ENCODE peak calls at places on chromosome 12, in six cellular contexts. U, P, N, F, L and A are unnamed samples.

GRCh38 chr12:45914090-45914489 is 76.3 kb downstream of the SCAF11 start:
- DNase-seq in F (no peak), N (no peak), P (peak; percentile 20), L (no peak), U (no peak), A (no peak)

GRCh38 chr12:122646568-122647220 is 56.5 kb downstream of the HCAR2 start:
- DNase-seq in L (no peak), U (no peak), F (no peak), N (no peak), P (no peak), A (no peak)

GRCh38 chr12:6700646-6701051 is at the start of gene PIANP:
- DNase-seq in U (peak; percentile 48), N (peak; percentile 92), P (peak; percentile 58), L (peak; percentile 59), F (no peak), A (no peak)

GRCh38 chr12:25252946-25253345 is 2.2 kb upstream of the KRAS start:
- DNase-seq in U (no peak), F (no peak), P (no peak), L (no peak), N (no peak), A (no peak)

GRCh38 chr12:38390968-38391367 is 74.4 kb downstream of the ALG10B start:
- DNase-seq in L (no peak), U (no peak), N (no peak), F (no peak), P (no peak), A (no peak)

GRCh38 chr12:67274186-67274585 is 5.0 kb downstream of the CAND1 start:
- DNase-seq in U (no peak), L (no peak), F (no peak), P (no peak), N (no peak), A (no peak)

GRCh38 chr12:30599631-30600030 is 96.0 kb downstream of the IPO8 start:
- DNase-seq in P (no peak), U (no peak), N (no peak), F (no peak), L (no peak), A (no peak)

GRCh38 chr12:82835217-82835616 is 148.5 kb downstream of the TMTC2 start:
- DNase-seq in U (no peak), N (no peak), P (no peak), F (no peak), L (no peak), A (no peak)

GRCh38 chr12:76726626-76727025 is 37.3 kb upstream of the ZDHHC17 start:
- DNase-seq in U (no peak), P (no peak), N (no peak), F (no peak), L (no peak), A (no peak)

GRCh38 chr12:121925361-121925725 is 7.0 kb downstream of the CFAP251 start:
- DNase-seq in N (no peak), P (no peak), F (no peak), U (no peak), L (no peak), A (no peak)

GRCh38 chr12:67483871-67484554 is 164.5 kb upstream of the DYRK2 start:
- DNase-seq in L (no peak), F (no peak), P (no peak), U (no peak), N (no peak), A (no peak)

GRCh38 chr12:62320054-62320453 is 59.9 kb downstream of the USP15 start:
- DNase-seq in N (no peak), P (no peak), F (no peak), U (no peak), L (no peak), A (no peak)

GRCh38 chr12:1886396-1887008 is 31.9 kb downstream of the CACNA2D4 start:
- DNase-seq in U (no peak), F (no peak), N (no peak), L (no peak), P (no peak), A (no peak)

GRCh38 chr12:47264951-47265350 is 185.2 kb upstream of the AMIGO2 start:
- DNase-seq in U (no peak), F (no peak), P (no peak), N (no peak), L (no peak), A (no peak)

GRCh38 chr12:79561401-79562132 is 129.2 kb downstream of the PAWR start:
- DNase-seq in L (no peak), F (no peak), U (no peak), P (peak; percentile 26), N (no peak), A (no peak)

GRCh38 chr12:19220861-19221466 is 91.4 kb downstream of the PLEKHA5 start:
- DNase-seq in P (no peak), U (no peak), F (no peak), L (no peak), N (no peak), A (no peak)

GRCh38 chr12:119949145-119949544 is 39.9 kb upstream of the BICDL1 start:
- DNase-seq in N (no peak), P (no peak), L (no peak), U (no peak), F (no peak), A (no peak)

GRCh38 chr12:89154743-89155530 is 197.4 kb downstream of the DUSP6 start:
- DNase-seq in F (no peak), N (no peak), P (no peak), L (no peak), U (no peak), A (no peak)

GRCh38 chr12:48527891-48528670 is 2.6 kb downstream of the OR8S1 start:
- DNase-seq in N (no peak), L (no peak), P (no peak), U (no peak), F (no peak), A (no peak)

GRCh38 chr12:112969547-112970306 is 8.6 kb upstream of the OAS2 start:
- DNase-seq in N (no peak), U (no peak), P (no peak), F (no peak), L (no peak), A (no peak)

GRCh38 chr12:6605425-6606330 is 1.5 kb downstream of the CHD4 start:
- DNase-seq in U (no peak), N (peak; percentile 45), F (peak; percentile 74), L (no peak), P (peak; percentile 82), A (peak; percentile 36)

GRCh38 chr12:752673-753400 is 458 bp downstream of the WNK1 start:
- DNase-seq in U (peak; percentile 69), P (peak; percentile 66), N (peak; percentile 84), L (peak; percentile 65), F (peak; percentile 76), A (peak; percentile 38)

GRCh38 chr12:97903356-97903755 is 440.8 kb downstream of the RMST start:
- DNase-seq in F (no peak), N (no peak), L (no peak), U (no peak), P (no peak), A (no peak)

GRCh38 chr12:87676726-87677125 is 352.5 kb downstream of the C12orf50 start:
- DNase-seq in F (no peak), U (no peak), P (no peak), L (no peak), N (no peak), A (no peak)

GRCh38 chr12:28040251-28040650 is 67.7 kb upstream of the PTHLH start:
- DNase-seq in P (no peak), F (no peak), U (no peak), N (no peak), L (no peak), A (no peak)

GRCh38 chr12:110370732-110371141 is 32.8 kb downstream of the ANAPC7 start:
- DNase-seq in U (no peak), F (peak; percentile 72), P (no peak), N (no peak), L (no peak), A (peak; percentile 49)

GRCh38 chr12:32450363-32450762 is 51.0 kb downstream of the FGD4 start:
- DNase-seq in F (no peak), L (no peak), P (no peak), N (no peak), U (no peak), A (no peak)

GRCh38 chr12:130184531-130185090 is 22.3 kb downstream of the FZD10 start:
- DNase-seq in U (no peak), F (no peak), L (no peak), N (no peak), P (no peak), A (no peak)

GRCh38 chr12:97300921-97301320 is 161.7 kb upstream of the RMST start:
- DNase-seq in U (no peak), P (no peak), F (no peak), L (no peak), N (no peak), A (no peak)

GRCh38 chr12:68883151-68883550 is 49.8 kb downstream of the CPM start:
- DNase-seq in N (no peak), U (no peak), P (no peak), F (no peak), L (no peak), A (no peak)

GRCh38 chr12:125418902-125419564 is 353.8 kb downstream of the AACS start:
- DNase-seq in N (no peak), F (no peak), P (no peak), U (no peak), L (no peak), A (no peak)

GRCh38 chr12:125424909-125425308 is 359.7 kb downstream of the AACS start:
- DNase-seq in F (no peak), P (peak; percentile 30), N (no peak), L (no peak), U (no peak), A (no peak)
- TF ChIP-seq POLR2AphosphoS5 in F (no peak), P (no peak), N (no peak), L (no peak), U (no peak), A (no peak)

GRCh38 chr12:108633534-108634224 is at the start of gene SELPLG:
- DNase-seq in P (no peak), F (peak; percentile 74), U (peak; percentile 84), L (peak; percentile 45), N (no peak), A (no peak)
- TF ChIP-seq POLR2AphosphoS5 in P (no peak), F (no peak), U (peak; percentile 62), L (no peak), N (no peak), A (no peak)

GRCh38 chr12:85733441-85733840 is 102.8 kb downstream of the RASSF9 start:
- DNase-seq in P (no peak), F (no peak), U (no peak), L (no peak), N (no peak), A (no peak)

GRCh38 chr12:85733984-85734383 is 102.2 kb downstream of the RASSF9 start:
- DNase-seq in N (no peak), U (no peak), L (no peak), P (no peak), F (no peak), A (no peak)
- TF ChIP-seq POLR2AphosphoS5 in N (no peak), U (no peak), L (no peak), P (no peak), F (no peak), A (no peak)

GRCh38 chr12:59649203-59649602 is 53.4 kb downstream of the SLC16A7 start:
- DNase-seq in F (no peak), P (no peak), L (no peak), U (no peak), N (no peak), A (no peak)
- TF ChIP-seq POLR2AphosphoS5 in F (no peak), P (no peak), L (no peak), U (no peak), N (no peak), A (no peak)

GRCh38 chr12:57127710-57128518 is at the start of gene LRP1:
- DNase-seq in P (peak; percentile 86), N (peak; percentile 93), F (peak; percentile 91), U (peak; percentile 88), L (peak; percentile 96), A (peak; percentile 90)
- TF ChIP-seq POLR2AphosphoS5 in P (peak; percentile 59), N (peak; percentile 16), F (no peak), U (peak; percentile 80), L (no peak), A (peak; percentile 78)